ENCODE peak calls at places on chromosomes 5 and 9, in ten cellular contexts. Q, H, V, I, C, O, K, D, J and M are unnamed samples.

GRCh38 chr9:114953917-114954316 is 23.5 kb upstream of the TNFSF8 start:
- DNase-seq in V (peak), Q (no peak), C (peak), O (peak), K (no peak), D (no peak), J (peak), H (no peak), I (no peak), M (peak)

GRCh38 chr9:131627326-131627845 is 82.1 kb downstream of the PRRT1B start:
- DNase-seq in C (peak), J (no peak), I (no peak), H (no peak), K (no peak), V (no peak), D (no peak), Q (no peak), O (no peak), M (no peak)

GRCh38 chr5:176762489-176762888 is 47.9 kb upstream of the UNC5A start:
- DNase-seq in J (no peak), Q (no peak), K (no peak), D (no peak), O (no peak), V (no peak), I (no peak), C (no peak), H (no peak), M (no peak)

GRCh38 chr5:82165740-82166530 is 112.2 kb downstream of the RPS23 start:
- DNase-seq in C (peak), Q (no peak), K (no peak), J (peak), I (peak), D (peak), O (peak), V (peak), H (peak), M (peak)

GRCh38 chr5:43420241-43420640 is 8.1 kb upstream of the CCL28 start:
- DNase-seq in D (no peak), K (no peak), O (no peak), J (no peak), H (no peak), Q (no peak), I (no peak), V (no peak), C (no peak), M (no peak)

GRCh38 chr5:16736158-16736994 is 119.6 kb upstream of the RETREG1 start:
- DNase-seq in K (no peak), J (peak), I (no peak), H (peak), Q (no peak), V (no peak), O (peak), C (peak), D (no peak), M (no peak)

GRCh38 chr5:130687085-130687733 is 477.8 kb downstream of the HINT1 start:
- DNase-seq in K (no peak), H (peak), V (no peak), Q (no peak), J (no peak), O (no peak), I (no peak), D (no peak), C (no peak), M (no peak)

GRCh38 chr9:99954841-99955240 is 48.4 kb downstream of the STX17 start:
- DNase-seq in Q (no peak), H (no peak), K (no peak), J (no peak), D (peak), V (no peak), O (no peak), C (no peak), I (no peak), M (no peak)

GRCh38 chr9:15246688-15247087 is 60.3 kb downstream of the TTC39B start:
- DNase-seq in C (no peak), I (no peak), V (no peak), O (no peak), J (no peak), K (no peak), Q (no peak), D (no peak), H (no peak), M (no peak)

GRCh38 chr5:68274847-68275700 is 59.5 kb downstream of the PIK3R1 start:
- DNase-seq in H (no peak), D (no peak), J (no peak), O (no peak), C (no peak), I (no peak), V (no peak), Q (no peak), K (no peak), M (no peak)
- H3K27ac ChIP-seq in H (no peak), D (peak), J (peak), O (no peak), C (no peak), I (no peak), V (no peak), Q (peak), K (peak), M (no peak)

GRCh38 chr5:172718527-172719114 is 52.4 kb downstream of the DUSP1 start:
- DNase-seq in H (no peak), Q (no peak), J (no peak), K (no peak), I (no peak), O (no peak), V (no peak), C (no peak), D (no peak), M (no peak)

GRCh38 chr5:172715931-172716682 is 54.9 kb downstream of the DUSP1 start:
- DNase-seq in Q (no peak), H (no peak), J (no peak), V (peak), C (no peak), D (no peak), I (no peak), O (no peak), K (no peak), M (no peak)

GRCh38 chr5:172716796-172717313 is 54.1 kb downstream of the DUSP1 start:
- DNase-seq in D (no peak), K (peak), H (peak), V (peak), I (peak), Q (peak), O (peak), J (peak), C (peak), M (peak)

GRCh38 chr5:172719211-172719610 is 51.8 kb downstream of the DUSP1 start:
- DNase-seq in Q (no peak), D (no peak), C (no peak), H (no peak), V (no peak), I (no peak), O (no peak), K (no peak), J (no peak), M (no peak)

DNA sequence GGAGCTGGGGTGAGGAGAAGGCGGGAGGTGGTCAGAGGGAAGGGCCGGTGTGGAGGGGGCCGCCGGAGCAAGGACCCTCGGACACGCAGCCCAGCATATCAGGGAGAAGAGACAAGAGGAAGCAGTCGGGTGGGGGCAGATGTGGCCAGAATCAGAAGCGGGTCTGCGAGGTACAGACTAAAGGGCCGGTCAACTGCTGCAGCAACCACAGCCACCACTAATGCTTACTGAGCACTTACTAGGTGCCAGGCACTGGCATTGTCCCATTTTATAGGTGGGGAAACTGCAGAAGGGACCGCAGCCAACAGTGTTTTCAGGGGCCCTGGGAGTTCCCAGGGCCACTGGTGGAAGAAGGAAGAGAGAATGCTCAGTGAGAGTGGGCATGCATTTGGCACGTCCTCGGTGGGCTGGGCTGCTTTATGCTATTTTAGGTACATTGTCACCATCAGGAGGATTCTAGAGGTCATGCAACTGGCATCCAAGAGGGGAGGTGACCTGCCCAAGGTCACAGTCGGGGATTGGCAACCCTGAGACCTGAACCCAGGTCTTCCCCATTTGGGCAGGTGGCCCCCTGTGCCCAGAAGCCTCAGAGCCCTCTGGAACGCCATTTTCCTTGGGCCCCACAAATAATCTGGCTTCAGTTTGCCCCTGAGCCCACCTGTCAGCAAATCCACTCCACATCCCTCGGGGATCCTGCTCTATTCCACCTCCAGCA is 53.4 kb downstream of the DUSP1 start:
- DNase-seq in O (no peak), D (no peak), I (no peak), Q (no peak), H (no peak), V (no peak), C (no peak), K (no peak), J (no peak), M (no peak)
- H3K27ac ChIP-seq in O (no peak), D (no peak), I (no peak), Q (no peak), H (no peak), V (peak), C (no peak), K (no peak), J (no peak), M (peak)

DNA sequence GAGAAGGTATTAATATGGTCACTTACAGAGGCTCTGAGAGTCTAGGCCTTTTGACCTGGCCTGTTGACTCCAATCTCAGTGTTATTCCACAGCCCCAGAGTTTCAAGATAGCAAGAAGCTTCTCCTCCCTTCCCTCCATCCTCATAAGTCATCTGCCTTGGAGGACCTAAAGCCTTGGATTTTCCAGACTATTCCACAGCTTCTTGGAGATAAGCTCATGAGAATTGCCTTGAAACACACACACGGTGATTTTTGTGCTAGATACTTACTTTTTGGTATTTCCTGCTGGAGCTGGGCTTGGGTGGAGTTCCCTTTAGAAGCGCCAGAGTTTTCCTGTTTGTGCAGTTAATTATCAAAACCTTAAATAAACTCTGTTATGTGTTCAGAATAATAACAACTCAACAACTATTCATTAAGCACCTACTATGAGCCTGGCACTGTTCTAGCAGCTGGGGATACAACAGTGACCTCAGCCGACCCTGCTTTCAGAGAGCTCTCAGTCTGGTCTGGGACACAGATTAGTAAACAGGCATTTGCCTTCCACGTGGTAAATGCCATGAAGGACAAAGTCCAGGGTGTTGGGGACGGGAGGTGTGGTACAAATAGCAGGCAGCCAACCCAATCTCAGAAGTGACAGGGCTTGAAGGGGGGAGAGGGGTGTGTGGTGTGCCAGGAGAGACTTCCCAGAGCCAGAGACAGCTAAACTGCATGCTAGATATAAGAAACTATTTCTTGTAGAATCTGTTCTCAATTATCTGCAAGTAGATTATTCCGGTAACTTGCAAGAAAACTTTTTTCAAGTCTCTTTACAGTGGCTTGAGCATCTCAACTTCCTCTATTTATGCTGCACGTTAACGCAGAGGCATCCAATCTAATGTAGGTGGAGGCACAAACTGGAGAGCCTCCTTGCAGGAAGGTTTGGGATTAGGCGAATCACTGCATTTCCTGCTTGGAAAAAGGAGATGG is 55.9 kb upstream of the KLF9 start:
- DNase-seq in I (no peak), V (peak), K (no peak), C (no peak), H (peak), D (no peak), O (peak), Q (no peak), J (no peak), M (peak)
- H3K27ac ChIP-seq in I (peak), V (peak), K (no peak), C (no peak), H (no peak), D (no peak), O (peak), Q (no peak), J (peak), M (peak)

GRCh38 chr5:148949871-148950863 is 112.7 kb downstream of the SH3TC2 start:
- DNase-seq in D (no peak), V (no peak), K (no peak), O (peak), C (no peak), J (peak), I (peak), Q (no peak), H (no peak), M (no peak)
- H3K27ac ChIP-seq in D (no peak), V (no peak), K (no peak), O (no peak), C (no peak), J (peak), I (peak), Q (no peak), H (no peak), M (peak)

GRCh38 chr9:134067904-134068741 is at the start of gene BRD3:
- DNase-seq in O (peak), V (peak), J (peak), K (peak), Q (peak), H (peak), D (peak), I (peak), C (peak), M (peak)
- H3K27ac ChIP-seq in O (peak), V (peak), J (peak), K (peak), Q (peak), H (peak), D (peak), I (peak), C (no peak), M (peak)

GRCh38 chr5:141596867-141597266 is 21.9 kb downstream of the DIAPH1 start:
- DNase-seq in I (no peak), V (no peak), K (no peak), J (no peak), O (no peak), D (no peak), C (no peak), H (no peak), Q (no peak), M (no peak)

GRCh38 chr5:141603912-141604311 is 14.9 kb downstream of the DIAPH1 start:
- DNase-seq in D (no peak), Q (no peak), K (no peak), J (no peak), C (no peak), O (no peak), V (no peak), H (no peak), I (no peak), M (no peak)

GRCh38 chr5:141597394-141597793 is 21.4 kb downstream of the DIAPH1 start:
- DNase-seq in V (no peak), C (no peak), H (no peak), Q (no peak), D (no peak), I (no peak), K (no peak), J (no peak), O (no peak), M (no peak)

GRCh38 chr5:141597814-141598213 is 21.0 kb downstream of the DIAPH1 start:
- DNase-seq in K (no peak), Q (no peak), V (no peak), H (no peak), J (no peak), I (no peak), D (no peak), C (no peak), O (no peak), M (no peak)

GRCh38 chr5:141598389-141599360 is 20.1 kb downstream of the DIAPH1 start:
- DNase-seq in C (no peak), O (no peak), K (no peak), V (no peak), Q (no peak), D (no peak), I (no peak), J (no peak), H (no peak), M (no peak)
- H3K27ac ChIP-seq in C (no peak), O (no peak), K (no peak), V (no peak), Q (no peak), D (no peak), I (peak), J (peak), H (peak), M (peak)